ENCODE peak calls at places on chromosomes 11 and 22, in seven cellular contexts. One of them, this sample, is unnamed.

GRCh38 chr11:31699066-31699465 is 112.1 kb downstream of the PAX6 start:
- DNase-seq in PC-3: no peak
- DNase-seq in brain microvascular endothelial cell: no peak
- DNase-seq in stomach: no peak
- DNase-seq in WERI-Rb-1: no peak
- DNase-seq in CD4-positive, CD25-positive, alpha-beta regulatory T cell: no peak
- DNase-seq in SK-N-SH: no peak
- DNase-seq in this sample: no peak

GRCh38 chr22:49570032-49570848 is 257.4 kb downstream of the BRD1 start:
- DNase-seq in PC-3: no peak
- DNase-seq in SK-N-SH: no peak
- DNase-seq in WERI-Rb-1: no peak
- DNase-seq in stomach: peak; percentile 10
- DNase-seq in brain microvascular endothelial cell: no peak
- DNase-seq in CD4-positive, CD25-positive, alpha-beta regulatory T cell: no peak
- DNase-seq in this sample: no peak

GRCh38 chr11:35751664-35752061 is 89.1 kb downstream of the TRIM44 start:
- DNase-seq in stomach: no peak
- DNase-seq in brain microvascular endothelial cell: no peak
- DNase-seq in WERI-Rb-1: no peak
- DNase-seq in SK-N-SH: no peak
- DNase-seq in CD4-positive, CD25-positive, alpha-beta regulatory T cell: no peak
- DNase-seq in PC-3: no peak
- DNase-seq in this sample: no peak

GRCh38 chr11:93738647-93739081 is 2.6 kb downstream of the TAF1D start:
- DNase-seq in PC-3: peak; percentile 36
- DNase-seq in stomach: no peak
- DNase-seq in CD4-positive, CD25-positive, alpha-beta regulatory T cell: no peak
- DNase-seq in WERI-Rb-1: no peak
- DNase-seq in brain microvascular endothelial cell: no peak
- DNase-seq in SK-N-SH: no peak
- DNase-seq in this sample: no peak

GRCh38 chr11:124643605-124644425 is 21.2 kb downstream of the TBRG1 start:
- DNase-seq in CD4-positive, CD25-positive, alpha-beta regulatory T cell: no peak
- DNase-seq in WERI-Rb-1: no peak
- DNase-seq in brain microvascular endothelial cell: peak; percentile 96
- DNase-seq in stomach: no peak
- DNase-seq in SK-N-SH: no peak
- DNase-seq in PC-3: no peak
- DNase-seq in this sample: no peak

GRCh38 chr11:35586216-35586615 is 32.0 kb upstream of the FJX1 start:
- DNase-seq in WERI-Rb-1: no peak
- DNase-seq in CD4-positive, CD25-positive, alpha-beta regulatory T cell: no peak
- DNase-seq in stomach: no peak
- DNase-seq in brain microvascular endothelial cell: no peak
- DNase-seq in SK-N-SH: no peak
- DNase-seq in PC-3: no peak
- DNase-seq in this sample: no peak

GRCh38 chr11:3037041-3037944 is 19.9 kb downstream of the CARS1 start:
- DNase-seq in brain microvascular endothelial cell: peak; percentile 63
- DNase-seq in PC-3: peak; percentile 77
- DNase-seq in CD4-positive, CD25-positive, alpha-beta regulatory T cell: peak; percentile 20
- DNase-seq in WERI-Rb-1: peak; percentile 79
- DNase-seq in SK-N-SH: peak; percentile 83
- DNase-seq in stomach: peak; percentile 87
- DNase-seq in this sample: peak; percentile 72

GRCh38 chr22:50695421-50696250 is 23.0 kb downstream of the SHANK3 start:
- DNase-seq in CD4-positive, CD25-positive, alpha-beta regulatory T cell: no peak
- DNase-seq in stomach: no peak
- DNase-seq in PC-3: no peak
- DNase-seq in SK-N-SH: no peak
- DNase-seq in brain microvascular endothelial cell: no peak
- DNase-seq in WERI-Rb-1: no peak
- DNase-seq in this sample: no peak

GRCh38 chr22:22248878-22249277 is 4.3 kb downstream of the VPREB1 start:
- DNase-seq in brain microvascular endothelial cell: no peak
- DNase-seq in CD4-positive, CD25-positive, alpha-beta regulatory T cell: no peak
- DNase-seq in PC-3: no peak
- DNase-seq in WERI-Rb-1: no peak
- DNase-seq in stomach: no peak
- DNase-seq in SK-N-SH: no peak
- DNase-seq in this sample: peak; percentile 17

GRCh38 chr22:50255099-50255498 is 4.0 kb upstream of the HDAC10 start:
- DNase-seq in WERI-Rb-1: no peak
- DNase-seq in PC-3: no peak
- DNase-seq in CD4-positive, CD25-positive, alpha-beta regulatory T cell: no peak
- DNase-seq in stomach: no peak
- DNase-seq in brain microvascular endothelial cell: no peak
- DNase-seq in SK-N-SH: no peak
- DNase-seq in this sample: no peak

GRCh38 chr11:65650547-65651338 is 12.0 kb downstream of the RELA start:
- DNase-seq in WERI-Rb-1: peak; percentile 50
- DNase-seq in PC-3: no peak
- DNase-seq in SK-N-SH: no peak
- DNase-seq in CD4-positive, CD25-positive, alpha-beta regulatory T cell: no peak
- DNase-seq in stomach: peak; percentile 55
- DNase-seq in brain microvascular endothelial cell: no peak
- DNase-seq in this sample: no peak

GRCh38 chr11:65651339-65651588 is 11.5 kb downstream of the RELA start:
- DNase-seq in PC-3: no peak
- DNase-seq in SK-N-SH: no peak
- DNase-seq in CD4-positive, CD25-positive, alpha-beta regulatory T cell: no peak
- DNase-seq in stomach: no peak
- DNase-seq in brain microvascular endothelial cell: no peak
- DNase-seq in WERI-Rb-1: no peak
- DNase-seq in this sample: no peak

GRCh38 chr11:65653229-65654225 is 9.2 kb downstream of the RELA start:
- DNase-seq in SK-N-SH: no peak
- DNase-seq in brain microvascular endothelial cell: no peak
- DNase-seq in stomach: peak; percentile 77
- DNase-seq in WERI-Rb-1: no peak
- DNase-seq in PC-3: no peak
- DNase-seq in CD4-positive, CD25-positive, alpha-beta regulatory T cell: no peak
- DNase-seq in this sample: no peak

GRCh38 chr11:65652511-65653228 is 10.0 kb downstream of the RELA start:
- DNase-seq in WERI-Rb-1: peak; percentile 93
- DNase-seq in SK-N-SH: peak; percentile 99
- DNase-seq in CD4-positive, CD25-positive, alpha-beta regulatory T cell: peak; percentile 95
- DNase-seq in PC-3: peak; percentile 95
- DNase-seq in brain microvascular endothelial cell: peak; percentile 85
- DNase-seq in stomach: peak; percentile 95
- DNase-seq in this sample: peak; percentile 95

DNA sequence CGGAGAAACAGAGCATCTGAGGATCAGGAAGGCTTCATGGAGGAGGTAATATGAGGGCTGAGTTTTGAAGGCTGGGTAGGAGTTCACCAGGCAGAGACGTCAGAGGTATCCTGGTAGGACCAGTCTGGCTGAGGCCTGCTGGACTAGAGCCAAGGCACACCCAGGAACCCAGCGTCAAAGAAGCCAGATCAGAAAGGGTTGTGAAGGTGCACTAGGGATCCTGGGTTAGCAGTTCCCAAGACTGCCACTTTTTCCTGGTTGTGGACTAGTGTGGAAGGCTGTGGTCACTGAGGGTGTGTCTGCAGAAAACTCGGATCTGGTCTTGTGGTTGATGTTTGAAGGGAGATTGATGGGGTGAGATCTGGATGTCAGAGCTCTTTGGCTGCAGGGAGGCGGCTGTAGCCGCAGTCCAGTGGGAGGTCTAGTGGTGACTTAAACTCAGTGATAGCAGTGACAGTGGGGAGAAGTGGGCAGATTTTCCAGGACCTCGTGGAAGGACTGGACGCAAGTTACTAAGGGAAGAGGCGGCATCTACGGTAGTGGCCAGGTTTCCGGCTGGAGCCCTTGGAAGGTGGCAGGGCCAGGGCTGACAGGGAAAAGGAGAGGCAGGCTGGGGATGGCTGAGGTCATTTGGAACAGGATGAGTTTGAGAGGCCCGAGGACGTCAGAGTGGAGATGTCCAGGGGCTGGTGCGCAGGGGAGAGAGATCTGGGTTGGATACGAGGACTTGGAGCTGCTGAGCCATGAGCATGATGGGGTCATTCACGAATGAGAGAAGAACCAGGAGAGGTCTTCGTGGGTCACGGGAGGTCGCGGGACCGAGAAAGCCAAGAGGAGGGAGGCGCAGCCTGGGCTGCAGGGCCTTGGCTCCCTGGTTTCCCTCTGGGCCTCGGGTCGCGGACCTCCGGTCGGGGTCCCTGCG is 10.9 kb downstream of the RELA start:
- DNase-seq in WERI-Rb-1: no peak
- DNase-seq in SK-N-SH: no peak
- DNase-seq in PC-3: peak; percentile 85
- DNase-seq in stomach: peak; percentile 86
- DNase-seq in brain microvascular endothelial cell: no peak
- DNase-seq in CD4-positive, CD25-positive, alpha-beta regulatory T cell: no peak
- DNase-seq in this sample: no peak
- H3K4me3 ChIP-seq in WERI-Rb-1: peak overlapping the region; percentile 39
- H3K4me3 ChIP-seq in SK-N-SH: peak overlapping the region; percentile 56
- H3K4me3 ChIP-seq in PC-3: peak overlapping the region; percentile 62
- H3K4me3 ChIP-seq in stomach: peak overlapping the region; percentile 35
- H3K4me3 ChIP-seq in brain microvascular endothelial cell: peak overlapping the region; percentile 47
- H3K4me3 ChIP-seq in CD4-positive, CD25-positive, alpha-beta regulatory T cell: peak overlapping the region; percentile 38
- H3K4me3 ChIP-seq in this sample: peak overlapping the region; percentile 52

DNA sequence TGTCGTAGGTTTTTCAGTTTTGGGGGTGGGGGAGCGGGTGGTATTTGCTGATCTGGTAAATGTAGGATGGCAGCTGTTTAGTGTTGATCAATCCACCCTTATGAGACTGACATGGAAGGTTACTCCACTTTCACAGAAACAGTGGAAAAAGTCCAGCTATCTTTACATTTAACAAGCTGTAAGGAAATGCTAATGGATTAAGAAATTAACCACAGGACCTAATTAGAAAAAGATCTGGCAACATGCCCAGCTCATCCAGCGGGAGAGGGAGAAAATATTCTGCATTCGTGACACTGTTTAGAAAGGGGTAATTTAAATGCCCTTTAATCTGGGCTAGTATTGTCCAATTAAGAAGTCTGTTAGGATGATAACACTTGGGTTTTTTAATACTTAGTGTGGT is 89.5 kb downstream of the PACS1 start:
- DNase-seq in CD4-positive, CD25-positive, alpha-beta regulatory T cell: no peak
- DNase-seq in PC-3: no peak
- DNase-seq in SK-N-SH: peak; percentile 44
- DNase-seq in brain microvascular endothelial cell: no peak
- DNase-seq in WERI-Rb-1: no peak
- DNase-seq in stomach: no peak
- DNase-seq in this sample: no peak
- H3K4me3 ChIP-seq in CD4-positive, CD25-positive, alpha-beta regulatory T cell: no peak overlapping the region
- H3K4me3 ChIP-seq in PC-3: no peak overlapping the region
- H3K4me3 ChIP-seq in SK-N-SH: no peak overlapping the region
- H3K4me3 ChIP-seq in brain microvascular endothelial cell: no peak overlapping the region
- H3K4me3 ChIP-seq in WERI-Rb-1: no peak overlapping the region
- H3K4me3 ChIP-seq in stomach: no peak overlapping the region
- H3K4me3 ChIP-seq in this sample: no peak overlapping the region

DNA sequence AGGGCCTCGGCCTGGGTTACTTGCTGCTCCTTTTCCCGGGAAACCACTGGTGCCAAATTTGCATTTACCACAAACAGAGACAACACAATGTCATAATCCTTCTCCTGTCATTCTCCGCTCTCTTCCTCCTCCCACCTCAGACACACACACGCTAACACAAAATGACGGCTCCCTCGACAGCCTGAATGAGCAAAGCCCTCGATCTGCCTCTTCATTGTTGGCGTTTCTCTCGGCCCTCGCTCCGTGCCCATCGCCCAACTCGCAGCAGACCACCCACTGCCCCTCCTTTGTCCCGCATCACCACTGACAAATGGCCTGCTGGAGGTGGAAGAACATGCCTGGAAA is 12.5 kb upstream of the TCF20 start:
- DNase-seq in brain microvascular endothelial cell: no peak
- DNase-seq in WERI-Rb-1: no peak
- DNase-seq in stomach: no peak
- DNase-seq in SK-N-SH: no peak
- DNase-seq in PC-3: no peak
- DNase-seq in CD4-positive, CD25-positive, alpha-beta regulatory T cell: no peak
- DNase-seq in this sample: no peak
- H3K4me3 ChIP-seq in brain microvascular endothelial cell: no peak overlapping the region
- H3K4me3 ChIP-seq in WERI-Rb-1: no peak overlapping the region
- H3K4me3 ChIP-seq in stomach: peak overlapping the region; percentile 40
- H3K4me3 ChIP-seq in SK-N-SH: no peak overlapping the region
- H3K4me3 ChIP-seq in PC-3: no peak overlapping the region
- H3K4me3 ChIP-seq in CD4-positive, CD25-positive, alpha-beta regulatory T cell: no peak overlapping the region
- H3K4me3 ChIP-seq in this sample: no peak overlapping the region

DNA sequence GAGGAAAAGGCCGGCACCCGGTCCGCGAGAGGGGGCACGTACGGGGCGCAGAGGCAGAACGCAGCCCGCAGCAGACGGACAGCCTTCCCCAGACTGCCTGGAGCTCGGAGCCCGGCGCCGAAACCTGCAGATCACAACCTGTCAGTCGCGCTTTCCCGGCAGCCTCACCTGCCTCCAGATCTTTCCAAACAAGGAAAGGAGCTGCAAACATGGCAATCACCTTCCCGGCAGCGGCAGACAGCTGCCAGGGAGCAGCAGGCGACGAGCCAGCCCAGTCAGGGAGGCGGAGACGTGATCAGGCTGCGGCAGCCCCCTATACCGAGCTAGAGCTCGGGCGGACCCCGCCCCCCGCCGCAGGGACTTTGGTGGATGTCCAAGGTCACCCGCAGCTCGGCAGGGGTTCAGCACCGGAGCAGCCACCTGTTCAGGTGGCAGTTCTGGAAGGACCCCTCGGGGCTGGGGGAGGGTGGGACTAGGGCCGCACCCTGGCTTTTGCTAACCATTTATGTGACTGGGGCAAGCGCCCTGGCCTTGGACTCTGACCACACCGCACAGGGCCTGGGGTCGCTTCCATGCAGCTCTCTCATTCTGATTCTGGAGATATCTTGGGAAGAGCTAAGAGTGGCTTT is 143.8 kb downstream of the NECTIN1 start:
- DNase-seq in PC-3: peak; percentile 58
- DNase-seq in brain microvascular endothelial cell: no peak
- DNase-seq in SK-N-SH: peak; percentile 78
- DNase-seq in stomach: peak; percentile 48
- DNase-seq in CD4-positive, CD25-positive, alpha-beta regulatory T cell: no peak
- DNase-seq in WERI-Rb-1: peak; percentile 83
- DNase-seq in this sample: no peak
- H3K4me3 ChIP-seq in PC-3: peak overlapping the region; percentile 69
- H3K4me3 ChIP-seq in brain microvascular endothelial cell: peak overlapping the region; percentile 53
- H3K4me3 ChIP-seq in SK-N-SH: peak overlapping the region; percentile 62
- H3K4me3 ChIP-seq in stomach: peak overlapping the region; percentile 47
- H3K4me3 ChIP-seq in CD4-positive, CD25-positive, alpha-beta regulatory T cell: no peak overlapping the region
- H3K4me3 ChIP-seq in WERI-Rb-1: peak overlapping the region; percentile 72
- H3K4me3 ChIP-seq in this sample: no peak overlapping the region